ENCODE peak calls at places on chromosomes 6 and 20, in four cellular contexts. F is mesenchymal stem cell, L is IMR-90, A is H9. S is an unnamed sample.
A peak's percentile ranks its signal among the peaks of the same experiment; 100 is the strongest.

GRCh38 chr6:75151013-75151412 is 54.8 kb downstream of the COL12A1 start:
- DNase-seq in F (no peak), L (peak; percentile 43), A (no peak), S (no peak)

GRCh38 chr6:79425589-79426311 is 111.5 kb downstream of the LCA5 start:
- DNase-seq in F (no peak), L (no peak), A (no peak), S (no peak)

GRCh38 chr6:43833223-43833995 is 63.4 kb downstream of the VEGFA start:
- DNase-seq in F (peak; percentile 74), L (peak; percentile 42), A (no peak), S (no peak)

GRCh38 chr6:33213166-33213988 is 5.1 kb downstream of the RING1 start:
- DNase-seq in F (peak; percentile 34), L (no peak), A (no peak), S (no peak)

GRCh38 chr6:14612016-14612415 is 494.4 kb downstream of the CD83 start:
- DNase-seq in F (peak; percentile 29), L (peak; percentile 79), A (no peak), S (no peak)

GRCh38 chr6:128507337-128508310 is 12.8 kb downstream of the PTPRK start:
- DNase-seq in F (peak; percentile 91), L (peak; percentile 79), A (no peak), S (no peak)

GRCh38 chr6:64817525-64817924 is 889.5 kb downstream of the EYS start:
- DNase-seq in F (no peak), L (no peak), A (no peak), S (no peak)

GRCh38 chr20:33061626-33062025 is 7.9 kb downstream of the BPIFB3 start:
- DNase-seq in F (no peak), L (no peak), A (no peak), S (no peak)

GRCh38 chr6:170053966-170054661 is 236.8 kb downstream of the DLL1 start:
- DNase-seq in F (no peak), L (no peak), A (no peak), S (no peak)

GRCh38 chr6:35491558-35492541 is 5.0 kb downstream of the TEAD3 start:
- DNase-seq in F (no peak), L (no peak), A (peak; percentile 41), S (peak; percentile 60)

GRCh38 chr6:35489995-35490791 is 6.7 kb downstream of the TEAD3 start:
- DNase-seq in F (peak; percentile 73), L (peak; percentile 81), A (peak; percentile 88), S (no peak)

GRCh38 chr6:35492664-35493284 is 4.1 kb downstream of the TEAD3 start:
- DNase-seq in F (no peak), L (no peak), A (no peak), S (peak; percentile 89)

GRCh38 chr6:35489066-35489465 is 7.8 kb downstream of the TEAD3 start:
- DNase-seq in F (no peak), L (no peak), A (no peak), S (no peak)

GRCh38 chr6:35490821-35491557 is 5.9 kb downstream of the TEAD3 start:
- DNase-seq in F (no peak), L (no peak), A (no peak), S (no peak)
- H3K14ac ChIP-seq in F (peak overlapping the region; percentile 86), L (peak overlapping the region; percentile 97), A (peak overlapping the region; percentile 5), S (peak overlapping the region; percentile 93)

DNA sequence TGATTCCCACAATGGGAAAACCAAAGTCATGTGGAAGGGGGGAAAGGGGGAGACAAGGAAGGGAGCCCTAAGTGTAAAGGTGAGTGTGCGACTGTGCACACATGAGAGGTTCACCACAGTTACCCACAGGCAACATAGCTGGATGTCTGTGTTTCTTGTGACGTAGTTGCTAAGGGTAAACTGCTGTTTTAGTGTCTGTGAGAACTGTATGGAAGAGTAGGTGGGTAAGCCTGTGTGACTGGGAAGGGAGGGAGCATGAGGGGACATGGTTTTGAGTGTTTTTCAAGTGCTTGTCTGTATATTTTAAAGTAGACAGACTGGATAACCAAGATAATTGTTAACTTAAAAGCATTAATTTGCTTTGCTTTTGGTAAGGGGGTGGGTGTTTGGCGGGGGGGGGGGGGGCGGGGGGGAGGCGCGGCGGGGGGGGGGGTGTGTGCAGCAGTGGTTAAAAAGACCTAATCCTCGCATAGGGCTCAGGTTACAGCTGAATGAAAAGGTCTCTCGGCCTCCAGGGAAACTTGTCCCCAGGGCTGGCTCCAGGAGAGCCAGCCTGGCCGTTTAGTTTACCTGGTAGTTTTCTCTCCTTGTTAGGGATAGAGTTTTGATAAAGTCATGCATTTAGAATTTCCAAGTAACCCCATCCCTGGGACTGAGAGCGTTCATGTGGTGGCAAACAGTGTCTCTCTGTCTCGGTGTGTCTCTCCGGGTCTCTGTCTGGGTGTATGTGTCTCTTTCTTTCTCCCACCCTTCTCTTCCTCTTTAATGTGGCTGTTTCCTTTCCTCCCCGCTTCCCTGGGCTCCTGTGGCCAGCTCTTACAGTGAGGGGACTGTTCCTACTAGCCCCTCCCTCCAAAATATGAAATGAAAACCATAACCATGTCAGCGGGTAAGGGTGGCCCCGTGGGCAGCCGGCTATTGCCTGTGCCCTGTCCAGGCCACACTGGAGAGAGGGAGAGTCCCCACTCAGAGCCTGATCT is 3.4 kb downstream of the SCUBE3 start:
- DNase-seq in F (no peak), L (no peak), A (no peak), S (no peak)
- H3K4me2 ChIP-seq in F (no peak overlapping the region), L (peak overlapping the region; percentile 63), A (no peak overlapping the region), S (peak overlapping the region; percentile 47)

DNA sequence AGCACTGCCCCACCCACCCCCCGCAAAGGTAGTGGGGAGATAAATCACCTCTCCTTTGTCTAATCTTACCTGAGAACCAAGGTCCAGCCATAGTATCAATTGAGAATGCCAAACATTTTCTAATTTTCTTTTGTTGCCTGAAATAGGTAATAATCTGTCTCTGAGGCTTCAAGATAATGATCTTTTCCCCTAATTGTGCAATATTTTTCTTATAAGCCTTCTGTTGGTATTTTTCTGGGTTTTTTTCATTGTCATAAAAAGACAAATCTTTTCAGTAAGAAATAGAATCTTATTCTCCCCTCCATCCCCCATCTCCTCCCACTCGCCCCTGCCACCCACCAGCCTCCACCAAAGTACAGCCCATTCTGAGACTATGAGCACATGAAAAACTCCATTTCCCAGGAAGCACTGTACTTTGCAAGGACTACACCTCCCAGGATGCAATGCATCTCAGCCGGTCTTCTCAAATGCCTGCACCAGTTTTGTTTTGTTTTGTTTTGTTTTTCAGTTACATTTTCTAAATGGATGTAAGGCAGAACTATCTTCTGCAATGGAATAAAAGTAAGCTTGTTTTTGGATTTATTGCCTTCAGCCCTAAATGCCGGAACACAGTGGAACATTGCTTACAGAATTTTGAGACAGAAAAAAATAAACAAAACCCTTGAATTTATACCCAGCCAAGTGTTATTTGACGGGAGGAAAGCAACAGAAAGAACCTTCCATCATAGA is 268.0 kb downstream of the TFAP2A start:
- DNase-seq in F (peak; percentile 44), L (peak; percentile 8), A (peak; percentile 53), S (peak; percentile 37)
- H2AFZ ChIP-seq in F (no peak overlapping the region), L (no peak overlapping the region), A (peak overlapping the region; percentile 74), S (no peak overlapping the region)

GRCh38 chr6:85706272-85706671 is 63.6 kb upstream of the SYNCRIP start:
- DNase-seq in F (no peak), L (no peak), A (no peak), S (no peak)

GRCh38 chr6:85703359-85703758 is 60.7 kb upstream of the SYNCRIP start:
- DNase-seq in F (no peak), L (no peak), A (no peak), S (no peak)

DNA sequence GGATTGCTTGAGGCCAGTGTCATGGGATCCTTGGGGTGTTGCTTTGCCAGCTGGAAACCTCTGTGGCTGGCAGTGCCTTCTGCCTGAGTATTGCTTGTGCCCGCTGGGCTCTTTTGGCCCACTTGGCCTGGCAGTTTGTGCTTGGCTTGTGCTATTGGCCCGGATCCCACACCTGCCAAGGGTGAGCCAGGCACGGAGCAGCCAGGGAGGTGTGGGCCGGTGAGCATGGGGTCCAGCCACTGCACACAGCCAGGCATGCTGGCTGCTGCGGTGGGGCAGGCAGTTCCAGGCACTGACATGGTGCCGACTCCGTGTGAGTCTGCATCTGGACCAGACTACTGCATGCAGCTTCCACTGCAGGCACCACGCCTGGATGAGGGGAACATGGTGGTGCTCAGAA is 62.5 kb upstream of the SYNCRIP start:
- DNase-seq in F (no peak), L (no peak), A (no peak), S (no peak)
- H3K14ac ChIP-seq in F (no peak overlapping the region), L (no peak overlapping the region), A (no peak overlapping the region), S (no peak overlapping the region)

GRCh38 chr6:3913077-3913957 is 64.1 kb downstream of the FAM50B start:
- DNase-seq in F (peak; percentile 80), L (peak; percentile 99), A (no peak), S (peak; percentile 62)
- H3K4me2 ChIP-seq in F (no peak overlapping the region), L (peak overlapping the region; percentile 44), A (no peak overlapping the region), S (no peak overlapping the region)

DNA sequence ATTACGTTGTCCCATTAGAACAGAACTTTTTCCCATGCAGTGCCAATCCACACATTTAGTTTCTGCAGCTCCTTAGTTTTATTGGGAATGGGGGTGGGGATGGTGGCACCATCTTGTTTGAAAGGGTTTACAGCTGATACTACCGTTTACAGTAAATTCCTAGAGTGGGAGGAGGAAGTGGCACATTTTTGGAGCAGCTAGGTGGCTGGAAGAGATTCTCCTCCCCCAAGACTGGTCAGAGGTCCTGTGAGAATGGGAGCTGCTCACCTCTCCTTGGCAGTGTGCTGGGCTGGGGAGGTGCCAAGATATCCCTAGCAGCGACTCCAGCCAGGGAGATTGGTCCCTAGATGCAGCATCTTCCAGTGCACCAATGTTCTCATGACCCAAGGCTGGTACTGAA is 12.4 kb upstream of the CCN6 start:
- DNase-seq in F (no peak), L (no peak), A (no peak), S (no peak)
- H2AFZ ChIP-seq in F (no peak overlapping the region), L (peak overlapping the region; percentile 28), A (no peak overlapping the region), S (no peak overlapping the region)

GRCh38 chr20:23350007-23350854 is at the start of gene NXT1:
- DNase-seq in F (peak; percentile 100), L (peak; percentile 99), A (peak; percentile 98), S (peak; percentile 100)
- H3K14ac ChIP-seq in F (peak within 1 kb of the TSS; percentile 99), L (peak within 1 kb of the TSS; percentile 74), A (peak within 1 kb of the TSS; percentile 27), S (peak within 1 kb of the TSS; percentile 96)

GRCh38 chr20:15131176-15131575 is 793.8 kb upstream of the FLRT3 start:
- DNase-seq in F (no peak), L (no peak), A (no peak), S (no peak)
- H3K4me2 ChIP-seq in F (no peak overlapping the region), L (no peak overlapping the region), A (no peak overlapping the region), S (no peak overlapping the region)